ENCODE peak calls at places on chromosomes 4 and X, in nine cellular contexts. One of them, this sample, is unnamed.

GRCh38 chr4:25859429-25860148 is 3.2 kb downstream of the SEL1L3 start:
- DNase-seq in aorta: no peak
- DNase-seq in pancreas: no peak
- DNase-seq in H1: no peak
- DNase-seq in effector memory CD4-positive, alpha-beta T cell: no peak
- DNase-seq in mammary epithelial cell: no peak
- DNase-seq in tibial artery: no peak
- DNase-seq in vagina: no peak
- DNase-seq in naive thymus-derived CD4-positive, alpha-beta T cell: peak; percentile 51
- DNase-seq in this sample: no peak

GRCh38 chr4:142480244-142480643 is 365.9 kb downstream of the INPP4B start:
- DNase-seq in H1: no peak
- DNase-seq in vagina: no peak
- DNase-seq in naive thymus-derived CD4-positive, alpha-beta T cell: no peak
- DNase-seq in tibial artery: no peak
- DNase-seq in mammary epithelial cell: peak; percentile 30
- DNase-seq in pancreas: no peak
- DNase-seq in aorta: no peak
- DNase-seq in effector memory CD4-positive, alpha-beta T cell: no peak
- DNase-seq in this sample: no peak

GRCh38 chrX:48497871-48498270 is 10.9 kb upstream of the PORCN start:
- DNase-seq in tibial artery: no peak
- DNase-seq in effector memory CD4-positive, alpha-beta T cell: no peak
- DNase-seq in H1: no peak
- DNase-seq in aorta: no peak
- DNase-seq in vagina: no peak
- DNase-seq in mammary epithelial cell: no peak
- DNase-seq in naive thymus-derived CD4-positive, alpha-beta T cell: no peak
- DNase-seq in pancreas: no peak
- DNase-seq in this sample: no peak

GRCh38 chr4:39407584-39407885 is 805 bp downstream of the KLB start:
- DNase-seq in aorta: no peak
- DNase-seq in mammary epithelial cell: no peak
- DNase-seq in vagina: no peak
- DNase-seq in pancreas: no peak
- DNase-seq in H1: no peak
- DNase-seq in naive thymus-derived CD4-positive, alpha-beta T cell: no peak
- DNase-seq in tibial artery: no peak
- DNase-seq in effector memory CD4-positive, alpha-beta T cell: no peak
- DNase-seq in this sample: no peak

GRCh38 chr4:3077796-3078195 is 3.3 kb downstream of the HTT start:
- DNase-seq in mammary epithelial cell: no peak
- DNase-seq in effector memory CD4-positive, alpha-beta T cell: no peak
- DNase-seq in tibial artery: no peak
- DNase-seq in vagina: no peak
- DNase-seq in naive thymus-derived CD4-positive, alpha-beta T cell: no peak
- DNase-seq in aorta: no peak
- DNase-seq in H1: no peak
- DNase-seq in pancreas: no peak
- DNase-seq in this sample: no peak

GRCh38 chr4:121932212-121932974 is 19.5 kb downstream of the TRPC3 start:
- DNase-seq in naive thymus-derived CD4-positive, alpha-beta T cell: no peak
- DNase-seq in mammary epithelial cell: no peak
- DNase-seq in vagina: no peak
- DNase-seq in effector memory CD4-positive, alpha-beta T cell: no peak
- DNase-seq in tibial artery: no peak
- DNase-seq in H1: no peak
- DNase-seq in pancreas: no peak
- DNase-seq in aorta: no peak
- DNase-seq in this sample: no peak

GRCh38 chr4:26288308-26288982 is 32.4 kb upstream of the RBPJ start:
- DNase-seq in vagina: no peak
- DNase-seq in tibial artery: no peak
- DNase-seq in pancreas: no peak
- DNase-seq in H1: no peak
- DNase-seq in naive thymus-derived CD4-positive, alpha-beta T cell: no peak
- DNase-seq in aorta: peak; percentile 60
- DNase-seq in effector memory CD4-positive, alpha-beta T cell: no peak
- DNase-seq in mammary epithelial cell: no peak
- DNase-seq in this sample: no peak

GRCh38 chr4:190014771-190015537 is 12.1 kb downstream of the FRG2 start:
- DNase-seq in mammary epithelial cell: no peak
- DNase-seq in H1: no peak
- DNase-seq in tibial artery: no peak
- DNase-seq in aorta: no peak
- DNase-seq in naive thymus-derived CD4-positive, alpha-beta T cell: no peak
- DNase-seq in effector memory CD4-positive, alpha-beta T cell: no peak
- DNase-seq in pancreas: no peak
- DNase-seq in vagina: no peak
- DNase-seq in this sample: no peak

GRCh38 chr4:101065346-101065745 is 282.0 kb downstream of the PPP3CA start:
- DNase-seq in vagina: no peak
- DNase-seq in aorta: no peak
- DNase-seq in naive thymus-derived CD4-positive, alpha-beta T cell: no peak
- DNase-seq in mammary epithelial cell: no peak
- DNase-seq in effector memory CD4-positive, alpha-beta T cell: no peak
- DNase-seq in H1: no peak
- DNase-seq in tibial artery: no peak
- DNase-seq in pancreas: no peak
- DNase-seq in this sample: no peak

GRCh38 chrX:12798601-12799000 is 7.4 kb downstream of the PRPS2 start:
- DNase-seq in effector memory CD4-positive, alpha-beta T cell: no peak
- DNase-seq in H1: no peak
- DNase-seq in naive thymus-derived CD4-positive, alpha-beta T cell: no peak
- DNase-seq in mammary epithelial cell: no peak
- DNase-seq in tibial artery: no peak
- DNase-seq in aorta: no peak
- DNase-seq in vagina: no peak
- DNase-seq in pancreas: no peak
- DNase-seq in this sample: no peak

GRCh38 chrX:85112270-85112669 is 108.6 kb downstream of the APOOL start:
- DNase-seq in tibial artery: no peak
- DNase-seq in mammary epithelial cell: no peak
- DNase-seq in vagina: no peak
- DNase-seq in H1: no peak
- DNase-seq in pancreas: no peak
- DNase-seq in aorta: no peak
- DNase-seq in naive thymus-derived CD4-positive, alpha-beta T cell: no peak
- DNase-seq in effector memory CD4-positive, alpha-beta T cell: no peak
- DNase-seq in this sample: no peak

GRCh38 chr4:15996773-15997172 is 33.8 kb upstream of the FGFBP2 start:
- DNase-seq in aorta: no peak
- DNase-seq in effector memory CD4-positive, alpha-beta T cell: no peak
- DNase-seq in H1: no peak
- DNase-seq in naive thymus-derived CD4-positive, alpha-beta T cell: no peak
- DNase-seq in mammary epithelial cell: no peak
- DNase-seq in pancreas: no peak
- DNase-seq in vagina: no peak
- DNase-seq in tibial artery: no peak
- DNase-seq in this sample: no peak

GRCh38 chrX:113400193-113400704 is 559.6 kb upstream of the AMOT start:
- DNase-seq in naive thymus-derived CD4-positive, alpha-beta T cell: no peak
- DNase-seq in effector memory CD4-positive, alpha-beta T cell: no peak
- DNase-seq in pancreas: no peak
- DNase-seq in aorta: no peak
- DNase-seq in mammary epithelial cell: peak; percentile 40
- DNase-seq in H1: peak; percentile 13
- DNase-seq in vagina: no peak
- DNase-seq in tibial artery: no peak
- DNase-seq in this sample: peak; percentile 31

GRCh38 chr4:142519342-142519741 is 326.8 kb downstream of the INPP4B start:
- DNase-seq in vagina: no peak
- DNase-seq in mammary epithelial cell: peak; percentile 23
- DNase-seq in tibial artery: no peak
- DNase-seq in pancreas: no peak
- DNase-seq in effector memory CD4-positive, alpha-beta T cell: no peak
- DNase-seq in naive thymus-derived CD4-positive, alpha-beta T cell: no peak
- DNase-seq in H1: no peak
- DNase-seq in aorta: no peak
- DNase-seq in this sample: no peak

GRCh38 chr4:90419124-90419711 is 292.0 kb downstream of the CCSER1 start:
- DNase-seq in aorta: no peak
- DNase-seq in effector memory CD4-positive, alpha-beta T cell: no peak
- DNase-seq in vagina: no peak
- DNase-seq in pancreas: no peak
- DNase-seq in naive thymus-derived CD4-positive, alpha-beta T cell: peak; percentile 3
- DNase-seq in tibial artery: no peak
- DNase-seq in mammary epithelial cell: peak; percentile 38
- DNase-seq in H1: no peak
- DNase-seq in this sample: peak; percentile 4

DNA sequence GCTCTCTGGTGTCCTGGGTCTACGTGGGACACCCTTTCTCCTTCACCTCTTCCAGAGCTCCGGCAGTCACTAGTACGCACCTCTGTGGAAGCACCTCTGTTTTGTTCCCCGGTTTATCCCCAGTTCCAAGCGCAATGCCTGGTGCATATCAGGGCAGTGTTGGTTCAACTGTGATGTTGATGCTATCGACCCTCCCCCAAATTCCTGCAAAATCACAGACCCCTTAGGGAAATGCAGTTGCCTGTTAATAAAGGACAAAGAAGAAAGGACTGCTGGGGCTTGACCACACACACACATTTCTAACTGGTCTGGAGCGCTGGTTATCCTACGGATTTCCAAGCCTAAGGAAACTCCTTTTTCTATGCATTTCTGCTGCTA is 513 bp upstream of the NMU start:
- DNase-seq in naive thymus-derived CD4-positive, alpha-beta T cell: no peak
- DNase-seq in mammary epithelial cell: no peak
- DNase-seq in pancreas: no peak
- DNase-seq in vagina: no peak
- DNase-seq in aorta: no peak
- DNase-seq in H1: no peak
- DNase-seq in tibial artery: no peak
- DNase-seq in effector memory CD4-positive, alpha-beta T cell: no peak
- DNase-seq in this sample: no peak
- H3K4me3 ChIP-seq in naive thymus-derived CD4-positive, alpha-beta T cell: no peak overlapping the region
- H3K4me3 ChIP-seq in mammary epithelial cell: peak overlapping the region; percentile 53
- H3K4me3 ChIP-seq in pancreas: peak overlapping the region; percentile 47
- H3K4me3 ChIP-seq in vagina: no peak overlapping the region
- H3K4me3 ChIP-seq in aorta: no peak overlapping the region
- H3K4me3 ChIP-seq in H1: peak overlapping the region; percentile 52
- H3K4me3 ChIP-seq in tibial artery: peak overlapping the region; percentile 49
- H3K4me3 ChIP-seq in effector memory CD4-positive, alpha-beta T cell: peak overlapping the region; percentile 29
- H3K4me3 ChIP-seq in this sample: peak overlapping the region; percentile 58

DNA sequence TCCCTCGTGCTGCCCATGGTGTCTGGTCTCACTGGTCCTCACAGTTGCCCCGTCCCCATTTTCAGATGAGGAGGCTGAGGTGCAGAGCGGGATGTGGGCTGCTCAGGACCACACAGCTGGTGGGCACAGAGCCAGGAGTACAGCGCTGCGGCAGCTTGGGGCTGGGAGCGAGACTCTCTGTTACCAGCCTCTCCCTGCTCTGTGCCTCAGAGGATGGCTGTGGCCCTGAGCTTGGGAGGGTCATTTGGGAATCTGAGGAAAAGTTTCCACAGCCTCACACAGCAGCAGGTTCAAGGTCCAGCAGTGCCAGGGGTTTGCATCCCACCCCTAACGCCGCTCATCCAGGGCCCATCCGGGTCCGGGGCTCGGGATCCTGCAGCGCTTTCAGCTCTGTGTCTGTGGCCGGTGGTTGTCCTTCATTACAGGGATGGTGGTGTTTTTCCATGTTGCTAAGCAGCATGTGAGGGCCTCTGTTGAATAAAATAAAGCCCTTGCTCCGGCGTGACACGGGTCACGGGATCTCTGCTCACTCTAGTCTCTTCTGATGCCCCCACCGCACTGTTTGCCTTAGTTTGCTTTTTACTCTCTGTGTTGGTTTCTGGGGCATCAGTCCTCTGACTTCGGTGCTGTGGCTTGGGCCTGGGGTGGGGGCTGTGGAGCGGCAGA is 6.4 kb downstream of the WFS1 start:
- DNase-seq in aorta: no peak
- DNase-seq in pancreas: no peak
- DNase-seq in effector memory CD4-positive, alpha-beta T cell: no peak
- DNase-seq in naive thymus-derived CD4-positive, alpha-beta T cell: no peak
- DNase-seq in mammary epithelial cell: no peak
- DNase-seq in H1: no peak
- DNase-seq in vagina: no peak
- DNase-seq in tibial artery: peak; percentile 35
- DNase-seq in this sample: no peak
- H3K4me1 ChIP-seq in aorta: no peaks in the 10 kb centered on the region
- H3K4me1 ChIP-seq in pancreas: peaks cover 19% of the 10 kb centered on the region
- H3K4me1 ChIP-seq in effector memory CD4-positive, alpha-beta T cell: peaks cover 9% of the 10 kb centered on the region
- H3K4me1 ChIP-seq in naive thymus-derived CD4-positive, alpha-beta T cell: peaks cover 5% of the 10 kb centered on the region
- H3K4me1 ChIP-seq in mammary epithelial cell: peaks cover 35% of the 10 kb centered on the region
- H3K4me1 ChIP-seq in H1: no peaks in the 10 kb centered on the region
- H3K4me1 ChIP-seq in vagina: peaks cover 98% of the 10 kb centered on the region
- H3K4me1 ChIP-seq in tibial artery: no peaks in the 10 kb centered on the region
- H3K4me1 ChIP-seq in this sample: no peaks in the 10 kb centered on the region

DNA sequence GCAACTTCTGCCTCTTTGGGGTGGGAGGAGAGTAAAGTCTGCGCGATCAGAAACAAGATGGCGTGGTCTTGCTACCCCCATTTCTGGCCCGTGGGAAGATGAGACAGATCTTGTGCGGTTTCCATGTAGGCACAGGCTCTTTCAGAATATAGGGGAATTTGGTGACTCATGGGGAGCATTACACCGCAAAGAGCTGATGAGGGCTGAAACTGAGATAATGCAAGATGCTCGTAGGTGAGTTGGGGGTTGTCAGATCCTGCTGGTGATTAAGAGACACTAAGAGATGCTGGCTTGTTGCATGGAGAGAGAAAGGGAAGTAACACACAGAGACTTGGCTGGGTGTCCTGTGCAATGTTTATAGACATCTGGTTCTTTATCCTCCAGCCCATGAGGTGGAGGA is 1.5 kb downstream of the EVC start:
- DNase-seq in effector memory CD4-positive, alpha-beta T cell: no peak
- DNase-seq in vagina: no peak
- DNase-seq in tibial artery: no peak
- DNase-seq in H1: no peak
- DNase-seq in naive thymus-derived CD4-positive, alpha-beta T cell: no peak
- DNase-seq in pancreas: no peak
- DNase-seq in aorta: no peak
- DNase-seq in mammary epithelial cell: peak; percentile 69
- DNase-seq in this sample: no peak
- H3K4me3 ChIP-seq in effector memory CD4-positive, alpha-beta T cell: no peak overlapping the region
- H3K4me3 ChIP-seq in vagina: peak overlapping the region; percentile 67
- H3K4me3 ChIP-seq in tibial artery: peak overlapping the region; percentile 64
- H3K4me3 ChIP-seq in H1: no peak overlapping the region
- H3K4me3 ChIP-seq in naive thymus-derived CD4-positive, alpha-beta T cell: no peak overlapping the region
- H3K4me3 ChIP-seq in pancreas: no peak overlapping the region
- H3K4me3 ChIP-seq in aorta: no peak overlapping the region
- H3K4me3 ChIP-seq in mammary epithelial cell: no peak overlapping the region
- H3K4me3 ChIP-seq in this sample: no peak overlapping the region

GRCh38 chr4:168857009-168857408 is 153.0 kb downstream of the CBR4 start:
- DNase-seq in effector memory CD4-positive, alpha-beta T cell: no peak
- DNase-seq in mammary epithelial cell: no peak
- DNase-seq in pancreas: no peak
- DNase-seq in naive thymus-derived CD4-positive, alpha-beta T cell: no peak
- DNase-seq in vagina: no peak
- DNase-seq in tibial artery: no peak
- DNase-seq in aorta: no peak
- DNase-seq in H1: no peak
- DNase-seq in this sample: no peak
- H3K4me1 ChIP-seq in effector memory CD4-positive, alpha-beta T cell: no peaks in the 10 kb centered on the region
- H3K4me1 ChIP-seq in mammary epithelial cell: peaks cover 18% of the 10 kb centered on the region
- H3K4me1 ChIP-seq in pancreas: no peaks in the 10 kb centered on the region
- H3K4me1 ChIP-seq in naive thymus-derived CD4-positive, alpha-beta T cell: no peaks in the 10 kb centered on the region
- H3K4me1 ChIP-seq in vagina: peaks cover 80% of the 10 kb centered on the region
- H3K4me1 ChIP-seq in tibial artery: no peaks in the 10 kb centered on the region
- H3K4me1 ChIP-seq in aorta: peaks cover 27% of the 10 kb centered on the region
- H3K4me1 ChIP-seq in H1: no peaks in the 10 kb centered on the region
- H3K4me1 ChIP-seq in this sample: no peaks in the 10 kb centered on the region

This sample was measured in iPS DF 6.9.